ENCODE peak calls at places on chromosomes 12 and 14, in nine cellular contexts. X is stimulated activated CD8-positive, alpha-beta memory T cell treated with anti-CD3 and anti-CD28 coated beads, Interleukin-4, amount 100 ng/mL, for 1 hour; R is fibroblast of mammary gland; T is GM10248; A is ascending aorta; S is RWPE1; C is activated T-helper 1 cell treated with Interleukin-2 at 50 U/mL for 16 hours; I is NCI-H345; D is HepG2. N is an unnamed sample.

GRCh38 chr12:132172619-132173018 is 28.4 kb downstream of the NOC4L start:
- DNase-seq in A (no peak), D (no peak), I (no peak), R (no peak), T (no peak), C (no peak), X (no peak), S (no peak), N (peak)

GRCh38 chr12:57726884-57727757 is 11.4 kb downstream of the AGAP2 start:
- DNase-seq in R (peak), C (no peak), S (no peak), A (no peak), I (no peak), T (peak), D (no peak), X (no peak), N (no peak)

GRCh38 chr14:36256131-36256801 is 64.2 kb downstream of the MBIP start:
- DNase-seq in S (no peak), C (no peak), R (peak), I (no peak), X (no peak), A (no peak), D (no peak), T (no peak), N (no peak)

GRCh38 chr14:64337901-64338615 is 43.9 kb upstream of the ESR2 start:
- DNase-seq in S (peak), X (no peak), T (peak), R (peak), C (no peak), I (peak), A (peak), D (peak), N (peak)

GRCh38 chr14:105931808-105932483 is 405.6 kb downstream of the TMEM121 start:
- DNase-seq in T (no peak), R (no peak), X (no peak), D (no peak), S (peak), C (no peak), A (no peak), I (no peak), N (no peak)

GRCh38 chr12:26938660-26939185 is 453 bp downstream of the FGFR1OP2 start:
- DNase-seq in C (no peak), D (peak), R (no peak), X (no peak), T (no peak), S (peak), A (no peak), I (peak), N (peak)

GRCh38 chr12:87413784-87414183 is 615.4 kb downstream of the C12orf50 start:
- DNase-seq in A (no peak), R (peak), T (no peak), S (no peak), I (no peak), D (no peak), X (no peak), C (no peak), N (no peak)

GRCh38 chr12:3752096-3752709 is 706 bp downstream of the CRACR2A start:
- DNase-seq in D (peak), I (no peak), T (peak), S (no peak), X (peak), C (peak), A (no peak), R (peak), N (peak)

GRCh38 chr14:70638416-70638815 is 3.3 kb upstream of the TTC9 start:
- DNase-seq in R (no peak), I (no peak), A (no peak), C (no peak), X (no peak), D (no peak), T (no peak), S (no peak), N (no peak)

GRCh38 chr12:93591137-93591868 is 18.8 kb downstream of the SOCS2 start:
- DNase-seq in S (peak), R (peak), X (no peak), I (peak), D (no peak), A (peak), T (peak), C (no peak), N (peak)

N was measured in effector CD4-positive, alpha-beta T cell.